ENCODE peak calls at places on chromosomes 5 and 9, in six cellular contexts. A is T-helper 2 cell; U is IMR-90; H is stimulated activated CD8-positive, alpha-beta memory T cell treated with anti-CD3 and anti-CD28 coated beads, Interleukin-15, amount 100 ng/mL, for 48 hours; Y is AG04450; J is occipital lobe. R is an unnamed sample.

GRCh38 chr9:70168521-70168920 is 90.3 kb upstream of the SMC5 start:
- DNase-seq in A (no peak), U (no peak), H (no peak), Y (no peak), J (no peak), R (no peak)

GRCh38 chr5:155728857-155729683 is 597.9 kb upstream of the SGCD start:
- DNase-seq in A (no peak), U (no peak), H (no peak), Y (no peak), J (peak), R (no peak)

GRCh38 chr9:99298660-99299059 is 76.6 kb downstream of the SEC61B start:
- DNase-seq in A (no peak), U (no peak), H (no peak), Y (no peak), J (no peak), R (no peak)

GRCh38 chr5:163261647-163262269 is 175.6 kb upstream of the CCNG1 start:
- DNase-seq in A (no peak), U (no peak), H (no peak), Y (no peak), J (no peak), R (no peak)

GRCh38 chr5:106749826-106750225 is 920.9 kb downstream of the EFNA5 start:
- DNase-seq in A (no peak), U (no peak), H (no peak), Y (no peak), J (no peak), R (no peak)

GRCh38 chr5:61182449-61182848 is 20.2 kb upstream of the SMIM15 start:
- DNase-seq in A (no peak), U (peak), H (no peak), Y (no peak), J (no peak), R (peak)

GRCh38 chr5:172437445-172438303 is 16.7 kb downstream of the SH3PXD2B start:
- DNase-seq in A (no peak), U (peak), H (no peak), Y (no peak), J (no peak), R (no peak)

GRCh38 chr9:88387733-88388202 is 476 bp upstream of the SPIN1 start:
- DNase-seq in A (peak), U (peak), H (no peak), Y (no peak), J (peak), R (peak)

GRCh38 chr9:9079473-9079872 is 1279.9 kb upstream of the DMAC1 start:
- DNase-seq in A (no peak), U (no peak), H (no peak), Y (no peak), J (no peak), R (no peak)

GRCh38 chr9:15746905-15747304 is 194.1 kb downstream of the CCDC171 start:
- DNase-seq in A (no peak), U (no peak), H (no peak), Y (no peak), J (no peak), R (no peak)

GRCh38 chr9:100088202-100088601 is 10.6 kb downstream of the ERP44 start:
- DNase-seq in A (no peak), U (no peak), H (no peak), Y (no peak), J (no peak), R (no peak)

GRCh38 chr5:140349244-140349643 is 2.8 kb upstream of the HBEGF start:
- DNase-seq in A (no peak), U (peak), H (no peak), Y (no peak), J (no peak), R (no peak)

GRCh38 chr9:121612511-121612998 is 38.9 kb upstream of the DAB2IP start:
- DNase-seq in A (no peak), U (no peak), H (no peak), Y (no peak), J (no peak), R (no peak)

GRCh38 chr5:58503634-58504033 is 12.4 kb downstream of the GAPT start:
- DNase-seq in A (no peak), U (no peak), H (no peak), Y (no peak), J (no peak), R (no peak)

GRCh38 chr5:40781843-40782409 is 16.2 kb downstream of the PRKAA1 start:
- DNase-seq in A (no peak), U (peak), H (no peak), Y (peak), J (no peak), R (no peak)